ENCODE peak calls at places on chromosomes 16 and 17, in eight cellular contexts. One of them, this sample, is unnamed.

GRCh38 chr17:53106886-53107285 is 715.8 kb upstream of the KIF2B start:
- DNase-seq in hepatocyte: no peak
- DNase-seq in endothelial cell of umbilical vein: no peak
- DNase-seq in GM23248: no peak
- DNase-seq in PC-9: no peak
- DNase-seq in mammary epithelial cell: no peak
- DNase-seq in PC-3: no peak
- DNase-seq in GM12878: no peak
- DNase-seq in this sample: no peak

GRCh38 chr17:4247361-4247980 is 16.3 kb downstream of the ANKFY1 start:
- DNase-seq in hepatocyte: no peak
- DNase-seq in endothelial cell of umbilical vein: no peak
- DNase-seq in GM23248: no peak
- DNase-seq in PC-9: no peak
- DNase-seq in mammary epithelial cell: peak; percentile 86
- DNase-seq in PC-3: peak; percentile 45
- DNase-seq in GM12878: no peak
- DNase-seq in this sample: no peak

GRCh38 chr17:44768505-44769142 is 9.8 kb downstream of the ADAM11 start:
- DNase-seq in hepatocyte: no peak
- DNase-seq in endothelial cell of umbilical vein: no peak
- DNase-seq in GM23248: no peak
- DNase-seq in PC-9: no peak
- DNase-seq in mammary epithelial cell: no peak
- DNase-seq in PC-3: no peak
- DNase-seq in GM12878: no peak
- DNase-seq in this sample: no peak

GRCh38 chr16:28534542-28535373 is 4.0 kb downstream of the NUPR1 start:
- DNase-seq in hepatocyte: no peak
- DNase-seq in endothelial cell of umbilical vein: no peak
- DNase-seq in GM23248: peak; percentile 75
- DNase-seq in PC-9: no peak
- DNase-seq in mammary epithelial cell: no peak
- DNase-seq in PC-3: no peak
- DNase-seq in GM12878: no peak
- DNase-seq in this sample: no peak

GRCh38 chr16:84511821-84512220 is 7.4 kb upstream of the MEAK7 start:
- DNase-seq in hepatocyte: no peak
- DNase-seq in endothelial cell of umbilical vein: no peak
- DNase-seq in GM23248: no peak
- DNase-seq in PC-9: no peak
- DNase-seq in mammary epithelial cell: no peak
- DNase-seq in PC-3: no peak
- DNase-seq in GM12878: no peak
- DNase-seq in this sample: no peak

GRCh38 chr17:64778367-64779290 is 116.5 kb upstream of the SMURF2 start:
- DNase-seq in hepatocyte: peak; percentile 55
- DNase-seq in endothelial cell of umbilical vein: no peak
- DNase-seq in GM23248: peak; percentile 47
- DNase-seq in PC-9: no peak
- DNase-seq in mammary epithelial cell: no peak
- DNase-seq in PC-3: peak; percentile 40
- DNase-seq in GM12878: no peak
- DNase-seq in this sample: no peak

GRCh38 chr17:38464723-38465419 is 36.6 kb downstream of the ARHGAP23 start:
- DNase-seq in hepatocyte: peak; percentile 89
- DNase-seq in endothelial cell of umbilical vein: peak; percentile 81
- DNase-seq in GM23248: peak; percentile 98
- DNase-seq in PC-9: no peak
- DNase-seq in mammary epithelial cell: peak; percentile 85
- DNase-seq in PC-3: no peak
- DNase-seq in GM12878: no peak
- DNase-seq in this sample: no peak

GRCh38 chr16:383326-384020 is 1.7 kb upstream of the PGAP6 start:
- DNase-seq in hepatocyte: peak; percentile 82
- DNase-seq in endothelial cell of umbilical vein: peak; percentile 31
- DNase-seq in GM23248: no peak
- DNase-seq in PC-9: peak; percentile 68
- DNase-seq in mammary epithelial cell: peak; percentile 72
- DNase-seq in PC-3: peak; percentile 85
- DNase-seq in GM12878: peak; percentile 50
- DNase-seq in this sample: no peak

GRCh38 chr17:82059272-82060000 is 6.2 kb downstream of the DUS1L start:
- DNase-seq in hepatocyte: no peak
- DNase-seq in endothelial cell of umbilical vein: no peak
- DNase-seq in GM23248: no peak
- DNase-seq in PC-9: no peak
- DNase-seq in mammary epithelial cell: no peak
- DNase-seq in PC-3: no peak
- DNase-seq in GM12878: no peak
- DNase-seq in this sample: peak; percentile 8

GRCh38 chr17:21119247-21119944 is 7.4 kb upstream of the DHRS7B start:
- DNase-seq in hepatocyte: peak; percentile 72
- DNase-seq in endothelial cell of umbilical vein: peak; percentile 61
- DNase-seq in GM23248: peak; percentile 77
- DNase-seq in PC-9: peak; percentile 51
- DNase-seq in mammary epithelial cell: peak; percentile 59
- DNase-seq in PC-3: peak; percentile 80
- DNase-seq in GM12878: no peak
- DNase-seq in this sample: peak; percentile 63

GRCh38 chr17:28875856-28876564 is 21.2 kb downstream of the ERAL1 start:
- DNase-seq in hepatocyte: no peak
- DNase-seq in endothelial cell of umbilical vein: no peak
- DNase-seq in GM23248: no peak
- DNase-seq in PC-9: peak; percentile 46
- DNase-seq in mammary epithelial cell: no peak
- DNase-seq in PC-3: no peak
- DNase-seq in GM12878: no peak
- DNase-seq in this sample: no peak

GRCh38 chr16:58661199-58661830 is 23.3 kb downstream of the SLC38A7 start:
- DNase-seq in hepatocyte: peak; percentile 89
- DNase-seq in endothelial cell of umbilical vein: peak; percentile 81
- DNase-seq in GM23248: peak; percentile 95
- DNase-seq in PC-9: peak; percentile 86
- DNase-seq in mammary epithelial cell: peak; percentile 81
- DNase-seq in PC-3: peak; percentile 85
- DNase-seq in GM12878: no peak
- DNase-seq in this sample: no peak

GRCh38 chr17:73291260-73291801 is 20.5 kb downstream of the CDC42EP4 start:
- DNase-seq in hepatocyte: no peak
- DNase-seq in endothelial cell of umbilical vein: peak; percentile 18
- DNase-seq in GM23248: peak; percentile 97
- DNase-seq in PC-9: peak; percentile 94
- DNase-seq in mammary epithelial cell: peak; percentile 89
- DNase-seq in PC-3: peak; percentile 98
- DNase-seq in GM12878: peak; percentile 70
- DNase-seq in this sample: no peak

GRCh38 chr17:73290399-73291259 is 21.2 kb downstream of the CDC42EP4 start:
- DNase-seq in hepatocyte: no peak
- DNase-seq in endothelial cell of umbilical vein: no peak
- DNase-seq in GM23248: no peak
- DNase-seq in PC-9: peak; percentile 78
- DNase-seq in mammary epithelial cell: no peak
- DNase-seq in PC-3: no peak
- DNase-seq in GM12878: no peak
- DNase-seq in this sample: no peak

GRCh38 chr17:73292031-73292531 is 19.7 kb downstream of the CDC42EP4 start:
- DNase-seq in hepatocyte: no peak
- DNase-seq in endothelial cell of umbilical vein: peak; percentile 74
- DNase-seq in GM23248: peak; percentile 83
- DNase-seq in PC-9: peak; percentile 82
- DNase-seq in mammary epithelial cell: peak; percentile 60
- DNase-seq in PC-3: peak; percentile 95
- DNase-seq in GM12878: no peak
- DNase-seq in this sample: no peak

GRCh38 chr17:73288534-73289302 is 23.1 kb downstream of the CDC42EP4 start:
- DNase-seq in hepatocyte: peak; percentile 58
- DNase-seq in endothelial cell of umbilical vein: no peak
- DNase-seq in GM23248: no peak
- DNase-seq in PC-9: peak; percentile 76
- DNase-seq in mammary epithelial cell: no peak
- DNase-seq in PC-3: peak; percentile 33
- DNase-seq in GM12878: no peak
- DNase-seq in this sample: no peak

DNA sequence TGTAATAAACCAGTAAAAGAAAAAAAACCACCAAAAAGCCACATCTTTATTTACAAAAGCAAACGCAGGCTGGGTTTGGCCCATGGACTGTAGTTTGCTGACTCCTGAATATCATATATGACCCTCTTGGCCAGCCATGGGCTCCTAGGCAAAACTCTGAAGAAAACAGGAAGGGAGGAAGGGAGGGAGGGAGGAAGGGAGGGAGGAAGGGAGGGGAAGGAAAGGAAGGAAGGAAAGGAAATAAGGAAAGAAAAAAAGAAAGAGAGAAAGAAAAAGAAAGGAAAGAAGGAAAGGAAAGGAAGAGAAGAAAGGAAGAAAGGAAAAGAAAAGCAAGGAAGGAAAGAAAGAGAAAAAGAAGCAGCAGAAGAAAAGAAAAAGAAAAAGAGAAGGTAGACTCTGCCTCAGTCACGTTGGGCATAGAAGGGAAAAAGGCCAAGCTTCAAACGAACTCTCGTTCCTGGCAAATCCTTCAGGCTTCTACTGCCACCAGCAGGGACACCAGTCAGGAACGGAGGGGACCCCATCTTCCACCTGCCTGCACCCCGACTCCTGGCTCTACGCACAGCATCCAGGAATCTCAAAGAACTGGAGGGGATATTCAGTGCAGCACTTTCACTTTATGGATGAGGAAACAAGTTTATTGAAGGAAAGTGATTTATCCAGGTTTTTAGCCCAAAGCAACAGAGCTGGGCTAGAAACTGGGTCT is 22.1 kb downstream of the CDC42EP4 start:
- DNase-seq in hepatocyte: no peak
- DNase-seq in endothelial cell of umbilical vein: no peak
- DNase-seq in GM23248: no peak
- DNase-seq in PC-9: no peak
- DNase-seq in mammary epithelial cell: no peak
- DNase-seq in PC-3: no peak
- DNase-seq in GM12878: no peak
- DNase-seq in this sample: no peak
- H3K4me1 ChIP-seq in hepatocyte: peaks cover 57% of the 10 kb centered on the region
- H3K4me1 ChIP-seq in endothelial cell of umbilical vein: peaks cover 25% of the 10 kb centered on the region
- H3K4me1 ChIP-seq in GM23248: peaks cover 58% of the 10 kb centered on the region
- H3K4me1 ChIP-seq in PC-9: peaks cover 79% of the 10 kb centered on the region
- H3K4me1 ChIP-seq in mammary epithelial cell: peaks cover 59% of the 10 kb centered on the region
- H3K4me1 ChIP-seq in PC-3: peaks cover 83% of the 10 kb centered on the region
- H3K4me1 ChIP-seq in GM12878: peaks cover 27% of the 10 kb centered on the region
- H3K4me1 ChIP-seq in this sample: no peaks in the 10 kb centered on the region

GRCh38 chr17:17151541-17151940 is 54.6 kb downstream of the PLD6 start:
- DNase-seq in hepatocyte: no peak
- DNase-seq in endothelial cell of umbilical vein: peak; percentile 11
- DNase-seq in GM23248: peak; percentile 75
- DNase-seq in PC-9: no peak
- DNase-seq in mammary epithelial cell: peak; percentile 78
- DNase-seq in PC-3: peak; percentile 66
- DNase-seq in GM12878: no peak
- DNase-seq in this sample: no peak
- TF ChIP-seq EZH2 in hepatocyte: no peak
- TF ChIP-seq EZH2 in endothelial cell of umbilical vein: no peak
- TF ChIP-seq EZH2 in GM23248: no peak
- TF ChIP-seq EZH2 in PC-9: no peak
- TF ChIP-seq EZH2 in mammary epithelial cell: no peak
- TF ChIP-seq EZH2 in PC-3: no peak
- TF ChIP-seq EZH2 in GM12878: no peak
- TF ChIP-seq EZH2 in this sample: no peak

GRCh38 chr16:67844441-67844840 is 2.3 kb upstream of the NUTF2 start:
- DNase-seq in hepatocyte: no peak
- DNase-seq in endothelial cell of umbilical vein: no peak
- DNase-seq in GM23248: peak; percentile 57
- DNase-seq in PC-9: no peak
- DNase-seq in mammary epithelial cell: peak; percentile 74
- DNase-seq in PC-3: peak; percentile 18
- DNase-seq in GM12878: no peak
- DNase-seq in this sample: no peak

GRCh38 chr16:67843343-67843765 is 1.2 kb downstream of the THAP11 start:
- DNase-seq in hepatocyte: no peak
- DNase-seq in endothelial cell of umbilical vein: no peak
- DNase-seq in GM23248: peak; percentile 70
- DNase-seq in PC-9: no peak
- DNase-seq in mammary epithelial cell: no peak
- DNase-seq in PC-3: peak; percentile 4
- DNase-seq in GM12878: no peak
- DNase-seq in this sample: peak; percentile 86

GRCh38 chr16:67841198-67841815 is 813 bp upstream of the THAP11 start:
- DNase-seq in hepatocyte: no peak
- DNase-seq in endothelial cell of umbilical vein: no peak
- DNase-seq in GM23248: no peak
- DNase-seq in PC-9: no peak
- DNase-seq in mammary epithelial cell: no peak
- DNase-seq in PC-3: no peak
- DNase-seq in GM12878: no peak
- DNase-seq in this sample: no peak

GRCh38 chr16:67842509-67843342 is 606 bp downstream of the THAP11 start:
- DNase-seq in hepatocyte: peak; percentile 76
- DNase-seq in endothelial cell of umbilical vein: peak; percentile 73
- DNase-seq in GM23248: peak; percentile 75
- DNase-seq in PC-9: no peak
- DNase-seq in mammary epithelial cell: peak; percentile 18
- DNase-seq in PC-3: peak; percentile 34
- DNase-seq in GM12878: no peak
- DNase-seq in this sample: peak; percentile 63

DNA sequence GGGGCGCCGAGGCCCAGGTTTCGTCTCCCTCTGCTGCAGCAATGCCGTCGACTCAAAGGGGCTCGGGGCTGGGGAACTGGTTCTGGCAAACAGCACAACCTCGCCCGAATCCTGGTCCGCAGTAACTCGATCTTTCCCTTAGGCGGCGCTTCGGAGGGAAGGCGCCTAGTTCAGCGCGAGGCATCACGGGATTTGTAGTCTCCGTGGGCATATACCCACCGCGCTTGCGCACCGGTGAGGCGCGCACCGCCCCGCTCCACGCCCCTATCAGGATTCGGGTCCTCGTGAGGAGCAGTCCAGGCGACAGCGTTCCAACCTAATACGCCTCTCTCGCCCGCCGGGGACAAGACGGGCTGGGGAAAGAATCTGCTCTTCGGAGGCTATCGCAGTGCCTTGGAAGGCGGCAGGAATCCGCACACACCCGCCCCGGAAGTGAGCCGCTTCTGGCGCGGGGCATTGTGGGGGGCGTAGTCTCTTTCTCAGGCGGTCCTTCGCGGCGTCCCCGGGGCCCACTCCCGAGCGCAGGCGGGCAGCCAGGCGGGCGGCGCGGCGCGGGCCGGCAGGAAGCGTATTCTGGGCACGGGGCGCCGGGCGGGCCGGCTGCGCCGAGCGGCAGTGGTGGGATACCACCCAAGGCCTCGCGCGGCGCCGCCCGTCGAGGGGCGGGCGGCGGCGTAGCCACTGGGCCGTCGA is at the start of gene THAP11:
- DNase-seq in hepatocyte: peak; percentile 98
- DNase-seq in endothelial cell of umbilical vein: peak; percentile 95
- DNase-seq in GM23248: peak; percentile 99
- DNase-seq in PC-9: peak; percentile 83
- DNase-seq in mammary epithelial cell: peak; percentile 90
- DNase-seq in PC-3: peak; percentile 94
- DNase-seq in GM12878: peak; percentile 79
- DNase-seq in this sample: peak; percentile 96
- H3K4me3 ChIP-seq in hepatocyte: peak within 1 kb of the TSS; percentile 91
- H3K4me3 ChIP-seq in endothelial cell of umbilical vein: peak within 1 kb of the TSS; percentile 57
- H3K4me3 ChIP-seq in GM23248: peak within 1 kb of the TSS; percentile 76
- H3K4me3 ChIP-seq in PC-9: peak within 1 kb of the TSS; percentile 75
- H3K4me3 ChIP-seq in mammary epithelial cell: peak within 1 kb of the TSS; percentile 80
- H3K4me3 ChIP-seq in PC-3: peak within 1 kb of the TSS; percentile 89
- H3K4me3 ChIP-seq in GM12878: peak within 1 kb of the TSS; percentile 96
- H3K4me3 ChIP-seq in this sample: peak within 1 kb of the TSS; percentile 27

GRCh38 chr16:87973721-87974120 is 22.5 kb downstream of the BANP start:
- DNase-seq in hepatocyte: no peak
- DNase-seq in endothelial cell of umbilical vein: no peak
- DNase-seq in GM23248: no peak
- DNase-seq in PC-9: no peak
- DNase-seq in mammary epithelial cell: no peak
- DNase-seq in PC-3: no peak
- DNase-seq in GM12878: no peak
- DNase-seq in this sample: no peak
- H3K4me1 ChIP-seq in hepatocyte: no peaks in the 10 kb centered on the region
- H3K4me1 ChIP-seq in endothelial cell of umbilical vein: no peaks in the 10 kb centered on the region
- H3K4me1 ChIP-seq in GM23248: peaks cover 21% of the 10 kb centered on the region
- H3K4me1 ChIP-seq in PC-9: no peaks in the 10 kb centered on the region
- H3K4me1 ChIP-seq in mammary epithelial cell: no peaks in the 10 kb centered on the region
- H3K4me1 ChIP-seq in PC-3: no peaks in the 10 kb centered on the region
- H3K4me1 ChIP-seq in GM12878: no peaks in the 10 kb centered on the region
- H3K4me1 ChIP-seq in this sample: no peaks in the 10 kb centered on the region